ENCODE peak calls at places on chromosomes 6 and 20, in seven cellular contexts. One of them, this sample, is unnamed.

GRCh38 chr6:139820191-139820590 is 445.7 kb upstream of the CITED2 start:
- DNase-seq in mesenchymal stem cell: peak; percentile 81
- DNase-seq in mesendoderm: no peak
- DNase-seq in IMR-90: peak; percentile 81
- DNase-seq in H1: no peak
- DNase-seq in neuronal stem cell: no peak
- DNase-seq in trophoblast cell: no peak
- DNase-seq in this sample: no peak

GRCh38 chr6:16723833-16724232 is 37.4 kb downstream of the ATXN1 start:
- DNase-seq in mesenchymal stem cell: peak; percentile 95
- DNase-seq in mesendoderm: peak; percentile 88
- DNase-seq in IMR-90: peak; percentile 96
- DNase-seq in H1: no peak
- DNase-seq in neuronal stem cell: no peak
- DNase-seq in trophoblast cell: peak; percentile 79
- DNase-seq in this sample: peak; percentile 58

GRCh38 chr6:118886641-118887040 is 7.3 kb upstream of the ASF1A start:
- DNase-seq in mesenchymal stem cell: no peak
- DNase-seq in mesendoderm: no peak
- DNase-seq in IMR-90: no peak
- DNase-seq in H1: no peak
- DNase-seq in neuronal stem cell: no peak
- DNase-seq in trophoblast cell: no peak
- DNase-seq in this sample: no peak

GRCh38 chr6:111530777-111531176 is 47.8 kb upstream of the REV3L start:
- DNase-seq in mesenchymal stem cell: no peak
- DNase-seq in mesendoderm: no peak
- DNase-seq in IMR-90: no peak
- DNase-seq in H1: no peak
- DNase-seq in neuronal stem cell: no peak
- DNase-seq in trophoblast cell: no peak
- DNase-seq in this sample: no peak

GRCh38 chr20:17969884-17970409 is 1.1 kb downstream of the MGME1 start:
- DNase-seq in mesenchymal stem cell: no peak
- DNase-seq in mesendoderm: peak; percentile 81
- DNase-seq in IMR-90: peak; percentile 70
- DNase-seq in H1: no peak
- DNase-seq in neuronal stem cell: no peak
- DNase-seq in trophoblast cell: no peak
- DNase-seq in this sample: no peak

GRCh38 chr6:9717568-9717967 is 697.3 kb downstream of the TFAP2A start:
- DNase-seq in mesenchymal stem cell: no peak
- DNase-seq in mesendoderm: no peak
- DNase-seq in IMR-90: no peak
- DNase-seq in H1: no peak
- DNase-seq in neuronal stem cell: no peak
- DNase-seq in trophoblast cell: no peak
- DNase-seq in this sample: no peak

GRCh38 chr20:13723015-13723414 is 61.7 kb downstream of the ESF1 start:
- DNase-seq in mesenchymal stem cell: peak; percentile 7
- DNase-seq in mesendoderm: no peak
- DNase-seq in IMR-90: no peak
- DNase-seq in H1: no peak
- DNase-seq in neuronal stem cell: no peak
- DNase-seq in trophoblast cell: no peak
- DNase-seq in this sample: no peak

GRCh38 chr6:6251555-6252280 is 68.7 kb downstream of the F13A1 start:
- DNase-seq in mesenchymal stem cell: no peak
- DNase-seq in mesendoderm: no peak
- DNase-seq in IMR-90: no peak
- DNase-seq in H1: no peak
- DNase-seq in neuronal stem cell: no peak
- DNase-seq in trophoblast cell: no peak
- DNase-seq in this sample: no peak

GRCh38 chr20:13009682-13010406 is 1.1 kb downstream of the SPTLC3 start:
- DNase-seq in mesenchymal stem cell: peak; percentile 92
- DNase-seq in mesendoderm: no peak
- DNase-seq in IMR-90: peak; percentile 96
- DNase-seq in H1: no peak
- DNase-seq in neuronal stem cell: no peak
- DNase-seq in trophoblast cell: peak; percentile 36
- DNase-seq in this sample: no peak

GRCh38 chr20:52852695-52853094 is 119.5 kb upstream of the TSHZ2 start:
- DNase-seq in mesenchymal stem cell: no peak
- DNase-seq in mesendoderm: no peak
- DNase-seq in IMR-90: no peak
- DNase-seq in H1: no peak
- DNase-seq in neuronal stem cell: no peak
- DNase-seq in trophoblast cell: no peak
- DNase-seq in this sample: no peak

GRCh38 chr20:25076201-25076600 is 5.7 kb downstream of the VSX1 start:
- DNase-seq in mesenchymal stem cell: no peak
- DNase-seq in mesendoderm: no peak
- DNase-seq in IMR-90: no peak
- DNase-seq in H1: no peak
- DNase-seq in neuronal stem cell: no peak
- DNase-seq in trophoblast cell: no peak
- DNase-seq in this sample: no peak

GRCh38 chr20:38217791-38218565 is 42.6 kb downstream of the KIAA1755 start:
- DNase-seq in mesenchymal stem cell: peak; percentile 92
- DNase-seq in mesendoderm: peak; percentile 84
- DNase-seq in IMR-90: peak; percentile 97
- DNase-seq in H1: no peak
- DNase-seq in neuronal stem cell: no peak
- DNase-seq in trophoblast cell: peak; percentile 35
- DNase-seq in this sample: no peak

GRCh38 chr20:63775096-63775978 is 35.8 kb downstream of the SLC2A4RG start:
- DNase-seq in mesenchymal stem cell: peak; percentile 45
- DNase-seq in mesendoderm: peak; percentile 85
- DNase-seq in IMR-90: peak; percentile 19
- DNase-seq in H1: peak; percentile 95
- DNase-seq in neuronal stem cell: peak; percentile 87
- DNase-seq in trophoblast cell: no peak
- DNase-seq in this sample: peak; percentile 89

GRCh38 chr6:169857343-169858292 is 106.2 kb downstream of the ERMARD start:
- DNase-seq in mesenchymal stem cell: no peak
- DNase-seq in mesendoderm: no peak
- DNase-seq in IMR-90: no peak
- DNase-seq in H1: no peak
- DNase-seq in neuronal stem cell: no peak
- DNase-seq in trophoblast cell: no peak
- DNase-seq in this sample: no peak

GRCh38 chr6:128600397-128600951 is 80.1 kb upstream of the PTPRK start:
- DNase-seq in mesenchymal stem cell: peak; percentile 96
- DNase-seq in mesendoderm: peak; percentile 76
- DNase-seq in IMR-90: peak; percentile 95
- DNase-seq in H1: no peak
- DNase-seq in neuronal stem cell: peak; percentile 6
- DNase-seq in trophoblast cell: no peak
- DNase-seq in this sample: no peak

GRCh38 chr20:8602389-8603116 is 466.3 kb upstream of the PLCB4 start:
- DNase-seq in mesenchymal stem cell: peak; percentile 31
- DNase-seq in mesendoderm: no peak
- DNase-seq in IMR-90: peak; percentile 16
- DNase-seq in H1: no peak
- DNase-seq in neuronal stem cell: no peak
- DNase-seq in trophoblast cell: no peak
- DNase-seq in this sample: no peak

GRCh38 chr6:32851025-32851424 is 2.5 kb downstream of the TAP1 start:
- DNase-seq in mesenchymal stem cell: no peak
- DNase-seq in mesendoderm: no peak
- DNase-seq in IMR-90: no peak
- DNase-seq in H1: no peak
- DNase-seq in neuronal stem cell: no peak
- DNase-seq in trophoblast cell: no peak
- DNase-seq in this sample: no peak

GRCh38 chr20:15799871-15800270 is 773.4 kb downstream of the KIF16B start:
- DNase-seq in mesenchymal stem cell: peak; percentile 18
- DNase-seq in mesendoderm: no peak
- DNase-seq in IMR-90: peak; percentile 0
- DNase-seq in H1: no peak
- DNase-seq in neuronal stem cell: no peak
- DNase-seq in trophoblast cell: no peak
- DNase-seq in this sample: no peak

GRCh38 chr6:112626468-112627082 is 279.4 kb downstream of the RFPL4B start:
- DNase-seq in mesenchymal stem cell: peak; percentile 48
- DNase-seq in mesendoderm: no peak
- DNase-seq in IMR-90: peak; percentile 82
- DNase-seq in H1: no peak
- DNase-seq in neuronal stem cell: no peak
- DNase-seq in trophoblast cell: no peak
- DNase-seq in this sample: no peak

GRCh38 chr6:142440603-142441293 is 138.9 kb downstream of the ADGRG6 start:
- DNase-seq in mesenchymal stem cell: no peak
- DNase-seq in mesendoderm: peak; percentile 51
- DNase-seq in IMR-90: no peak
- DNase-seq in H1: no peak
- DNase-seq in neuronal stem cell: peak; percentile 12
- DNase-seq in trophoblast cell: no peak
- DNase-seq in this sample: peak; percentile 39

GRCh38 chr6:41374618-41375590 is 39.5 kb downstream of the NCR2 start:
- DNase-seq in mesenchymal stem cell: peak; percentile 6
- DNase-seq in mesendoderm: peak; percentile 63
- DNase-seq in IMR-90: no peak
- DNase-seq in H1: peak; percentile 65
- DNase-seq in neuronal stem cell: no peak
- DNase-seq in trophoblast cell: no peak
- DNase-seq in this sample: peak; percentile 39

GRCh38 chr6:99241905-99242534 is 107.5 kb downstream of the FAXC start:
- DNase-seq in mesenchymal stem cell: peak; percentile 13
- DNase-seq in mesendoderm: peak; percentile 65
- DNase-seq in IMR-90: peak; percentile 40
- DNase-seq in H1: peak; percentile 61
- DNase-seq in neuronal stem cell: peak; percentile 35
- DNase-seq in trophoblast cell: peak; percentile 26
- DNase-seq in this sample: peak; percentile 45

GRCh38 chr6:133340557-133340956 is 99.4 kb downstream of the EYA4 start:
- DNase-seq in mesenchymal stem cell: peak; percentile 44
- DNase-seq in mesendoderm: peak; percentile 29
- DNase-seq in IMR-90: peak; percentile 56
- DNase-seq in H1: no peak
- DNase-seq in neuronal stem cell: no peak
- DNase-seq in trophoblast cell: no peak
- DNase-seq in this sample: no peak

GRCh38 chr6:155188707-155189496 is 74.9 kb upstream of the CLDN20 start:
- DNase-seq in mesenchymal stem cell: peak; percentile 97
- DNase-seq in mesendoderm: no peak
- DNase-seq in IMR-90: peak; percentile 100
- DNase-seq in H1: no peak
- DNase-seq in neuronal stem cell: no peak
- DNase-seq in trophoblast cell: no peak
- DNase-seq in this sample: no peak

GRCh38 chr20:62816879-62817873 is at the start of gene COL9A3:
- DNase-seq in mesenchymal stem cell: no peak
- DNase-seq in mesendoderm: peak; percentile 49
- DNase-seq in IMR-90: no peak
- DNase-seq in H1: peak; percentile 76
- DNase-seq in neuronal stem cell: no peak
- DNase-seq in trophoblast cell: no peak
- DNase-seq in this sample: no peak

GRCh38 chr6:105121981-105122380 is 57.8 kb downstream of the POPDC3 start:
- DNase-seq in mesenchymal stem cell: peak; percentile 6
- DNase-seq in mesendoderm: no peak
- DNase-seq in IMR-90: peak; percentile 10
- DNase-seq in H1: no peak
- DNase-seq in neuronal stem cell: no peak
- DNase-seq in trophoblast cell: no peak
- DNase-seq in this sample: no peak
- H2BK120ac ChIP-seq in mesenchymal stem cell: no peak overlapping the region
- H2BK120ac ChIP-seq in mesendoderm: no peak overlapping the region
- H2BK120ac ChIP-seq in IMR-90: no peak overlapping the region
- H2BK120ac ChIP-seq in H1: no peak overlapping the region
- H2BK120ac ChIP-seq in neuronal stem cell: no peak overlapping the region
- H2BK120ac ChIP-seq in trophoblast cell: no peak overlapping the region
- H2BK120ac ChIP-seq in this sample: no peak overlapping the region

GRCh38 chr20:26279224-26279623 is 582.6 kb upstream of the ZNF337 start:
- DNase-seq in mesenchymal stem cell: no peak
- DNase-seq in mesendoderm: no peak
- DNase-seq in IMR-90: no peak
- DNase-seq in H1: no peak
- DNase-seq in neuronal stem cell: no peak
- DNase-seq in trophoblast cell: no peak
- DNase-seq in this sample: no peak

GRCh38 chr20:26276811-26277210 is 580.2 kb upstream of the ZNF337 start:
- DNase-seq in mesenchymal stem cell: no peak
- DNase-seq in mesendoderm: peak; percentile 1
- DNase-seq in IMR-90: no peak
- DNase-seq in H1: peak; percentile 45
- DNase-seq in neuronal stem cell: no peak
- DNase-seq in trophoblast cell: no peak
- DNase-seq in this sample: peak; percentile 40

GRCh38 chr20:26277339-26277738 is 580.7 kb upstream of the ZNF337 start:
- DNase-seq in mesenchymal stem cell: no peak
- DNase-seq in mesendoderm: no peak
- DNase-seq in IMR-90: no peak
- DNase-seq in H1: no peak
- DNase-seq in neuronal stem cell: no peak
- DNase-seq in trophoblast cell: no peak
- DNase-seq in this sample: no peak
- H2BK120ac ChIP-seq in mesenchymal stem cell: no peak overlapping the region
- H2BK120ac ChIP-seq in mesendoderm: no peak overlapping the region
- H2BK120ac ChIP-seq in IMR-90: no peak overlapping the region
- H2BK120ac ChIP-seq in H1: no peak overlapping the region
- H2BK120ac ChIP-seq in neuronal stem cell: no peak overlapping the region
- H2BK120ac ChIP-seq in trophoblast cell: no peak overlapping the region
- H2BK120ac ChIP-seq in this sample: no peak overlapping the region

GRCh38 chr6:31287621-31288020 is 15.7 kb upstream of the HLA-C start:
- DNase-seq in mesenchymal stem cell: no peak
- DNase-seq in mesendoderm: no peak
- DNase-seq in IMR-90: no peak
- DNase-seq in H1: no peak
- DNase-seq in neuronal stem cell: no peak
- DNase-seq in trophoblast cell: no peak
- DNase-seq in this sample: no peak

GRCh38 chr6:31285496-31285895 is 13.6 kb upstream of the HLA-C start:
- DNase-seq in mesenchymal stem cell: no peak
- DNase-seq in mesendoderm: no peak
- DNase-seq in IMR-90: no peak
- DNase-seq in H1: no peak
- DNase-seq in neuronal stem cell: no peak
- DNase-seq in trophoblast cell: no peak
- DNase-seq in this sample: no peak

GRCh38 chr6:31285982-31286381 is 14.1 kb upstream of the HLA-C start:
- DNase-seq in mesenchymal stem cell: no peak
- DNase-seq in mesendoderm: no peak
- DNase-seq in IMR-90: no peak
- DNase-seq in H1: no peak
- DNase-seq in neuronal stem cell: no peak
- DNase-seq in trophoblast cell: no peak
- DNase-seq in this sample: no peak
- H2BK120ac ChIP-seq in mesenchymal stem cell: no peak overlapping the region
- H2BK120ac ChIP-seq in mesendoderm: no peak overlapping the region
- H2BK120ac ChIP-seq in IMR-90: no peak overlapping the region
- H2BK120ac ChIP-seq in H1: no peak overlapping the region
- H2BK120ac ChIP-seq in neuronal stem cell: no peak overlapping the region
- H2BK120ac ChIP-seq in trophoblast cell: no peak overlapping the region
- H2BK120ac ChIP-seq in this sample: no peak overlapping the region

DNA sequence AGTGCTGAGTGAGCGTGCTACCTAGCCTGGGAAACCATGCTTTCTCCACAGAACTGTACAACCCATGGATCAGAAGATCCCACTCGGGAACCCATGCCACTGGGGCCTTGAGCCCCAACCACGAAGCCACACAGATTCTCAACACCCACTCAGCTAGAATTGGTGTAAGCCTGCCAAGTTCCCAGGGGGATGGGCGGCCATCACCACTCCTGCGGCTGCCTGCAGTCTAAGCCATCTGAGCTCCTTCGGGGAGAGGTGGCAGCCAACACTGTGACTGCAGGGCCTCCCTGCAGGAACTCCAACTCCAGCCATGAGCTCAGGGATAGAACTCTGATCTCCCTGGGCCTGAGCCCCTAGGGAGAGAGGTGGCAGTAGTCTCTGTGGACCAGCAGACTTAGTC is 33.6 kb upstream of the SENP6 start:
- DNase-seq in mesenchymal stem cell: no peak
- DNase-seq in mesendoderm: no peak
- DNase-seq in IMR-90: no peak
- DNase-seq in H1: no peak
- DNase-seq in neuronal stem cell: no peak
- DNase-seq in trophoblast cell: no peak
- DNase-seq in this sample: no peak
- H2BK120ac ChIP-seq in mesenchymal stem cell: no peak overlapping the region
- H2BK120ac ChIP-seq in mesendoderm: no peak overlapping the region
- H2BK120ac ChIP-seq in IMR-90: no peak overlapping the region
- H2BK120ac ChIP-seq in H1: no peak overlapping the region
- H2BK120ac ChIP-seq in neuronal stem cell: no peak overlapping the region
- H2BK120ac ChIP-seq in trophoblast cell: no peak overlapping the region
- H2BK120ac ChIP-seq in this sample: no peak overlapping the region